ENCODE peak calls at places on chromosomes 1 and 21, in nine cellular contexts. One of them, this sample, is unnamed.

GRCh38 chr1:62142550-62142949 is 52.1 kb upstream of the L1TD1 start:
- DNase-seq in fibroblast of lung: no peak
- DNase-seq in naive thymus-derived CD4-positive, alpha-beta T cell: no peak
- DNase-seq in cardiac muscle cell: peak; percentile 6
- DNase-seq in AG04450: no peak
- DNase-seq in GM23248: no peak
- DNase-seq in adipocyte: peak; percentile 37
- DNase-seq in thoracic aorta: no peak
- DNase-seq in tibial nerve: no peak
- DNase-seq in this sample: peak; percentile 20

GRCh38 chr1:55217226-55217996 is 2.2 kb upstream of the USP24 start:
- DNase-seq in fibroblast of lung: no peak
- DNase-seq in naive thymus-derived CD4-positive, alpha-beta T cell: peak; percentile 78
- DNase-seq in cardiac muscle cell: peak; percentile 38
- DNase-seq in AG04450: no peak
- DNase-seq in GM23248: no peak
- DNase-seq in adipocyte: no peak
- DNase-seq in thoracic aorta: no peak
- DNase-seq in tibial nerve: no peak
- DNase-seq in this sample: no peak

GRCh38 chr1:98028800-98029199 is 108.0 kb upstream of the DPYD start:
- DNase-seq in fibroblast of lung: no peak
- DNase-seq in naive thymus-derived CD4-positive, alpha-beta T cell: no peak
- DNase-seq in cardiac muscle cell: no peak
- DNase-seq in AG04450: no peak
- DNase-seq in GM23248: no peak
- DNase-seq in adipocyte: no peak
- DNase-seq in thoracic aorta: no peak
- DNase-seq in tibial nerve: no peak
- DNase-seq in this sample: no peak

GRCh38 chr1:62687421-62687902 is 724 bp downstream of the DOCK7 start:
- DNase-seq in fibroblast of lung: peak; percentile 49
- DNase-seq in naive thymus-derived CD4-positive, alpha-beta T cell: peak; percentile 10
- DNase-seq in cardiac muscle cell: peak; percentile 47
- DNase-seq in AG04450: no peak
- DNase-seq in GM23248: peak; percentile 66
- DNase-seq in adipocyte: peak; percentile 65
- DNase-seq in thoracic aorta: no peak
- DNase-seq in tibial nerve: no peak
- DNase-seq in this sample: peak; percentile 34

GRCh38 chr1:31881698-31882000 is 56.5 kb downstream of the PTP4A2 start:
- DNase-seq in fibroblast of lung: no peak
- DNase-seq in naive thymus-derived CD4-positive, alpha-beta T cell: no peak
- DNase-seq in cardiac muscle cell: no peak
- DNase-seq in AG04450: no peak
- DNase-seq in GM23248: no peak
- DNase-seq in adipocyte: peak; percentile 9
- DNase-seq in thoracic aorta: no peak
- DNase-seq in tibial nerve: no peak
- DNase-seq in this sample: no peak

GRCh38 chr21:44920694-44921604 is at the start of gene ITGB2:
- DNase-seq in fibroblast of lung: no peak
- DNase-seq in naive thymus-derived CD4-positive, alpha-beta T cell: no peak
- DNase-seq in cardiac muscle cell: no peak
- DNase-seq in AG04450: no peak
- DNase-seq in GM23248: no peak
- DNase-seq in adipocyte: no peak
- DNase-seq in thoracic aorta: no peak
- DNase-seq in tibial nerve: no peak
- DNase-seq in this sample: no peak

GRCh38 chr1:111943056-111943455 is 46.4 kb downstream of the KCND3 start:
- DNase-seq in fibroblast of lung: no peak
- DNase-seq in naive thymus-derived CD4-positive, alpha-beta T cell: no peak
- DNase-seq in cardiac muscle cell: no peak
- DNase-seq in AG04450: no peak
- DNase-seq in GM23248: no peak
- DNase-seq in adipocyte: no peak
- DNase-seq in thoracic aorta: no peak
- DNase-seq in tibial nerve: no peak
- DNase-seq in this sample: no peak

GRCh38 chr1:145720878-145721671 is 1.8 kb downstream of the CD160 start:
- DNase-seq in fibroblast of lung: peak; percentile 47
- DNase-seq in naive thymus-derived CD4-positive, alpha-beta T cell: peak; percentile 25
- DNase-seq in cardiac muscle cell: peak; percentile 57
- DNase-seq in AG04450: peak; percentile 29
- DNase-seq in GM23248: peak; percentile 85
- DNase-seq in adipocyte: peak; percentile 87
- DNase-seq in thoracic aorta: peak; percentile 7
- DNase-seq in tibial nerve: peak; percentile 50
- DNase-seq in this sample: peak; percentile 25

GRCh38 chr1:153057375-153057774 is at the start of gene SPRR2A:
- DNase-seq in fibroblast of lung: no peak
- DNase-seq in naive thymus-derived CD4-positive, alpha-beta T cell: no peak
- DNase-seq in cardiac muscle cell: no peak
- DNase-seq in AG04450: no peak
- DNase-seq in GM23248: no peak
- DNase-seq in adipocyte: no peak
- DNase-seq in thoracic aorta: no peak
- DNase-seq in tibial nerve: no peak
- DNase-seq in this sample: peak; percentile 57
- H3K27me3 ChIP-seq in fibroblast of lung: no peaks in the 10 kb centered on the region
- H3K27me3 ChIP-seq in naive thymus-derived CD4-positive, alpha-beta T cell: no peaks in the 10 kb centered on the region
- H3K27me3 ChIP-seq in cardiac muscle cell: no peaks in the 10 kb centered on the region
- H3K27me3 ChIP-seq in AG04450: no peaks in the 10 kb centered on the region
- H3K27me3 ChIP-seq in GM23248: peaks cover 8% of the 10 kb centered on the region
- H3K27me3 ChIP-seq in adipocyte: peaks cover 4% of the 10 kb centered on the region
- H3K27me3 ChIP-seq in thoracic aorta: no peaks in the 10 kb centered on the region
- H3K27me3 ChIP-seq in tibial nerve: no peaks in the 10 kb centered on the region
- H3K27me3 ChIP-seq in this sample: no peaks in the 10 kb centered on the region

DNA sequence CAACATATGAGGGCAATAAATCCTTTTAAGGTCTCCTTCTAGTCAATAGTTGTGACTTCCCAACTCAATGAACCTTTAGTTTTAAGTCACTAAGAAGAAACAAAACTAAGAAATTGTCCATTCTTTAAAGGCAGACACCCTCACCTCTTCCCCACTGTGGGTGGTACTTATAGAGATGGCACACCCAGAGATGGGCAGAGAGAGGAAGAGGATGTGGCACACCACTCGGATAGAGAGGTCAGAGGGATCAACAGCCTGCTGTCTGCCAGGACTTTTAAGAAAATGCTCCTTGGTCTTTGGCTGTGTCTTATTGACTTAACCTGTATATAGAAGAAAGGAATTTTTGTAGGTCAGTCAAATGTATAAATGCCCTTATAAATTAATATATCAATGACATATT is 45.1 kb downstream of the FASLG start:
- DNase-seq in fibroblast of lung: no peak
- DNase-seq in naive thymus-derived CD4-positive, alpha-beta T cell: no peak
- DNase-seq in cardiac muscle cell: no peak
- DNase-seq in AG04450: no peak
- DNase-seq in GM23248: no peak
- DNase-seq in adipocyte: no peak
- DNase-seq in thoracic aorta: no peak
- DNase-seq in tibial nerve: no peak
- DNase-seq in this sample: no peak
- H3K4me3 ChIP-seq in fibroblast of lung: no peak overlapping the region
- H3K4me3 ChIP-seq in naive thymus-derived CD4-positive, alpha-beta T cell: peak overlapping the region; percentile 2
- H3K4me3 ChIP-seq in cardiac muscle cell: no peak overlapping the region
- H3K4me3 ChIP-seq in AG04450: no peak overlapping the region
- H3K4me3 ChIP-seq in GM23248: no peak overlapping the region
- H3K4me3 ChIP-seq in adipocyte: no peak overlapping the region
- H3K4me3 ChIP-seq in thoracic aorta: no peak overlapping the region
- H3K4me3 ChIP-seq in tibial nerve: no peak overlapping the region
- H3K4me3 ChIP-seq in this sample: no peak overlapping the region

DNA sequence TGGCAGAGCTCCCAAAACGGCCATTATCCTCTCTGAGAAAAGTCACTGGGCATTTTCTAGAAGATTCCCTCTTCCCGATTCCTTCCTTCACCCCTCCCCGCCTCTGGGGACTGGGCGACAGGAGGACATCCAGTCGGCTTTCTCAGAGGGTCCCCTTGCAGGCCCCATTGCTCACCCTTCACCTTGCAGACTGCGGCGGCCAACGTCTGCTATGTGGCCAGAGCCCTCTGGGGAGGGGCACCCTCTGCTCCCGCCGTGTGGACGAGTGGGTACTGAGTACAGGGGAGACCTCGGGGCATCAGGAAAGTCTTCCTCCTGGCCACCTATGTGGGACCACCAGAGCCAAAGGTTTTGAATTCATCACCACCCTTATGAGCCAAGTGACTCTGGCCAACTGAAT is 293.5 kb upstream of the VAMP3 start:
- DNase-seq in fibroblast of lung: no peak
- DNase-seq in naive thymus-derived CD4-positive, alpha-beta T cell: no peak
- DNase-seq in cardiac muscle cell: no peak
- DNase-seq in AG04450: no peak
- DNase-seq in GM23248: no peak
- DNase-seq in adipocyte: no peak
- DNase-seq in thoracic aorta: no peak
- DNase-seq in tibial nerve: no peak
- DNase-seq in this sample: no peak
- H3K27me3 ChIP-seq in fibroblast of lung: no peaks in the 10 kb centered on the region
- H3K27me3 ChIP-seq in naive thymus-derived CD4-positive, alpha-beta T cell: no peaks in the 10 kb centered on the region
- H3K27me3 ChIP-seq in cardiac muscle cell: no peaks in the 10 kb centered on the region
- H3K27me3 ChIP-seq in AG04450: no peaks in the 10 kb centered on the region
- H3K27me3 ChIP-seq in GM23248: no peaks in the 10 kb centered on the region
- H3K27me3 ChIP-seq in adipocyte: peaks cover 14% of the 10 kb centered on the region
- H3K27me3 ChIP-seq in thoracic aorta: no peaks in the 10 kb centered on the region
- H3K27me3 ChIP-seq in tibial nerve: no peaks in the 10 kb centered on the region
- H3K27me3 ChIP-seq in this sample: peaks cover 12% of the 10 kb centered on the region

GRCh38 chr1:34884961-34885360 is 25.4 kb upstream of the SMIM12 start:
- DNase-seq in fibroblast of lung: no peak
- DNase-seq in naive thymus-derived CD4-positive, alpha-beta T cell: no peak
- DNase-seq in cardiac muscle cell: no peak
- DNase-seq in AG04450: no peak
- DNase-seq in GM23248: no peak
- DNase-seq in adipocyte: no peak
- DNase-seq in thoracic aorta: no peak
- DNase-seq in tibial nerve: no peak
- DNase-seq in this sample: no peak
- H3K4me3 ChIP-seq in fibroblast of lung: no peak overlapping the region
- H3K4me3 ChIP-seq in naive thymus-derived CD4-positive, alpha-beta T cell: peak overlapping the region; percentile 25
- H3K4me3 ChIP-seq in cardiac muscle cell: no peak overlapping the region
- H3K4me3 ChIP-seq in AG04450: no peak overlapping the region
- H3K4me3 ChIP-seq in GM23248: no peak overlapping the region
- H3K4me3 ChIP-seq in adipocyte: no peak overlapping the region
- H3K4me3 ChIP-seq in thoracic aorta: no peak overlapping the region
- H3K4me3 ChIP-seq in tibial nerve: no peak overlapping the region
- H3K4me3 ChIP-seq in this sample: no peak overlapping the region

DNA sequence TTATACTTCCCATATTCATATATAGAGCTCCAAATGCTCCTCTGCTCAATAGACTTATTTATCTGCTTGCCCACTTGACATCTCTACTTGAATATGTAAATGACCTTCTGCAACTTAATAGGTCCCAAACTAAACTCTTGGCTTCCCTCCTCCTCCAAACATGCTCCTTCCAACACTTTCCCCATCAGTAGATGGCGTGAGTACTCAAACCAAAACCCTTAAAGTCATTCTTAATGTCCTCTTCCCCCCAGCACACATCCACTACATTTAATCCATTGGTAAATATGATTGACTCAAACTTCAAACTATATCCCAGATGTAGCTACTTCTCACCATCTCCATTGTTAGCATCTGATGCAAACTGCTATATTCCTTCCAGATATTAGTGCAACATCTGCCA is 48.5 kb upstream of the PBX1 start:
- DNase-seq in fibroblast of lung: peak; percentile 69
- DNase-seq in naive thymus-derived CD4-positive, alpha-beta T cell: no peak
- DNase-seq in cardiac muscle cell: peak; percentile 63
- DNase-seq in AG04450: no peak
- DNase-seq in GM23248: peak; percentile 29
- DNase-seq in adipocyte: peak; percentile 7
- DNase-seq in thoracic aorta: no peak
- DNase-seq in tibial nerve: no peak
- DNase-seq in this sample: peak; percentile 10
- H3K27me3 ChIP-seq in fibroblast of lung: no peaks in the 10 kb centered on the region
- H3K27me3 ChIP-seq in naive thymus-derived CD4-positive, alpha-beta T cell: no peaks in the 10 kb centered on the region
- H3K27me3 ChIP-seq in cardiac muscle cell: no peaks in the 10 kb centered on the region
- H3K27me3 ChIP-seq in AG04450: peaks cover 8% of the 10 kb centered on the region
- H3K27me3 ChIP-seq in GM23248: no peaks in the 10 kb centered on the region
- H3K27me3 ChIP-seq in adipocyte: no peaks in the 10 kb centered on the region
- H3K27me3 ChIP-seq in thoracic aorta: no peaks in the 10 kb centered on the region
- H3K27me3 ChIP-seq in tibial nerve: no peaks in the 10 kb centered on the region
- H3K27me3 ChIP-seq in this sample: no peaks in the 10 kb centered on the region

GRCh38 chr1:70707214-70707613 is 296.1 kb downstream of the CTH start:
- DNase-seq in fibroblast of lung: no peak
- DNase-seq in naive thymus-derived CD4-positive, alpha-beta T cell: no peak
- DNase-seq in cardiac muscle cell: no peak
- DNase-seq in AG04450: no peak
- DNase-seq in GM23248: no peak
- DNase-seq in adipocyte: no peak
- DNase-seq in thoracic aorta: no peak
- DNase-seq in tibial nerve: no peak
- DNase-seq in this sample: no peak

GRCh38 chr1:70706381-70707173 is 295.5 kb downstream of the CTH start:
- DNase-seq in fibroblast of lung: no peak
- DNase-seq in naive thymus-derived CD4-positive, alpha-beta T cell: no peak
- DNase-seq in cardiac muscle cell: no peak
- DNase-seq in AG04450: no peak
- DNase-seq in GM23248: peak; percentile 43
- DNase-seq in adipocyte: peak; percentile 10
- DNase-seq in thoracic aorta: no peak
- DNase-seq in tibial nerve: no peak
- DNase-seq in this sample: no peak
- H3K4me3 ChIP-seq in fibroblast of lung: peak overlapping the region; percentile 51
- H3K4me3 ChIP-seq in naive thymus-derived CD4-positive, alpha-beta T cell: no peak overlapping the region
- H3K4me3 ChIP-seq in cardiac muscle cell: peak overlapping the region; percentile 24
- H3K4me3 ChIP-seq in AG04450: peak overlapping the region; percentile 43
- H3K4me3 ChIP-seq in GM23248: peak overlapping the region; percentile 73
- H3K4me3 ChIP-seq in adipocyte: peak overlapping the region; percentile 80
- H3K4me3 ChIP-seq in thoracic aorta: peak overlapping the region; percentile 67
- H3K4me3 ChIP-seq in tibial nerve: peak overlapping the region; percentile 34
- H3K4me3 ChIP-seq in this sample: no peak overlapping the region

GRCh38 chr1:4028139-4028501 is 128.0 kb upstream of the C1orf174 start:
- DNase-seq in fibroblast of lung: no peak
- DNase-seq in naive thymus-derived CD4-positive, alpha-beta T cell: no peak
- DNase-seq in cardiac muscle cell: no peak
- DNase-seq in AG04450: no peak
- DNase-seq in GM23248: no peak
- DNase-seq in adipocyte: no peak
- DNase-seq in thoracic aorta: no peak
- DNase-seq in tibial nerve: no peak
- DNase-seq in this sample: no peak
- H3K27me3 ChIP-seq in fibroblast of lung: no peaks in the 10 kb centered on the region
- H3K27me3 ChIP-seq in naive thymus-derived CD4-positive, alpha-beta T cell: no peaks in the 10 kb centered on the region
- H3K27me3 ChIP-seq in cardiac muscle cell: no peaks in the 10 kb centered on the region
- H3K27me3 ChIP-seq in AG04450: no peaks in the 10 kb centered on the region
- H3K27me3 ChIP-seq in GM23248: no peaks in the 10 kb centered on the region
- H3K27me3 ChIP-seq in adipocyte: no peaks in the 10 kb centered on the region
- H3K27me3 ChIP-seq in thoracic aorta: no peaks in the 10 kb centered on the region
- H3K27me3 ChIP-seq in tibial nerve: no peaks in the 10 kb centered on the region
- H3K27me3 ChIP-seq in this sample: no peaks in the 10 kb centered on the region